ENCODE peak calls at places on chromosomes 6 and 20, in nine cellular contexts. O is SK-N-SH, G is A549, X is H9, P is GM06990, S is ovary, F is uterus, D is neural crest cell, Y is kidney. Z is an unnamed sample.

GRCh38 chr6:112065426-112065986 is 11.6 kb downstream of the CCN6 start:
- DNase-seq in O (no peak), G (no peak), X (no peak), P (no peak), S (no peak), F (no peak), D (no peak), Y (no peak), Z (no peak)

GRCh38 chr20:49409302-49409969 is 73.0 kb downstream of the KCNB1 start:
- DNase-seq in O (no peak), G (no peak), X (no peak), P (no peak), S (no peak), F (no peak), D (no peak), Y (no peak), Z (no peak)

GRCh38 chr20:46343358-46344357 is 35.4 kb upstream of the CDH22 start:
- DNase-seq in O (no peak), G (no peak), X (no peak), P (no peak), S (no peak), F (no peak), D (no peak), Y (no peak), Z (no peak)

GRCh38 chr6:72640622-72640930 is 18.7 kb downstream of the KCNQ5 start:
- DNase-seq in O (no peak), G (no peak), X (no peak), P (no peak), S (no peak), F (no peak), D (no peak), Y (no peak), Z (no peak)

GRCh38 chr20:61926796-61927192 is 138.9 kb downstream of the TAF4 start:
- DNase-seq in O (no peak), G (no peak), X (no peak), P (no peak), S (no peak), F (no peak), D (no peak), Y (peak; percentile 48), Z (no peak)

GRCh38 chr6:142015011-142015410 is 117.7 kb upstream of the GJE1 start:
- DNase-seq in O (no peak), G (no peak), X (peak; percentile 45), P (no peak), S (no peak), F (no peak), D (no peak), Y (no peak), Z (no peak)

GRCh38 chr6:163708459-163708858 is 293.9 kb downstream of the QKI start:
- DNase-seq in O (no peak), G (no peak), X (no peak), P (peak; percentile 73), S (no peak), F (no peak), D (no peak), Y (no peak), Z (peak; percentile 53)

GRCh38 chr6:136600818-136601217 is 50.6 kb upstream of the MAP7 start:
- DNase-seq in O (no peak), G (no peak), X (no peak), P (no peak), S (no peak), F (peak; percentile 39), D (no peak), Y (no peak), Z (no peak)

GRCh38 chr6:31972709-31973350 is 892 bp upstream of the DXO start:
- DNase-seq in O (no peak), G (no peak), X (no peak), P (no peak), S (no peak), F (no peak), D (no peak), Y (no peak), Z (peak; percentile 23)

GRCh38 chr6:131592935-131593334 is 19.9 kb downstream of the ARG1 start:
- DNase-seq in O (no peak), G (no peak), X (no peak), P (no peak), S (no peak), F (no peak), D (no peak), Y (no peak), Z (no peak)

GRCh38 chr6:161498359-161498758 is 224.5 kb upstream of the AGPAT4 start:
- DNase-seq in O (peak; percentile 41), G (peak; percentile 68), X (peak; percentile 88), P (no peak), S (no peak), F (no peak), D (no peak), Y (no peak), Z (no peak)

GRCh38 chr20:54123587-54124180 is 50.1 kb downstream of the CYP24A1 start:
- DNase-seq in O (no peak), G (peak; percentile 100), X (peak; percentile 91), P (no peak), S (no peak), F (peak; percentile 81), D (no peak), Y (peak; percentile 89), Z (no peak)

GRCh38 chr6:157684620-157685299 is 138.3 kb upstream of the SNX9 start:
- DNase-seq in O (no peak), G (no peak), X (no peak), P (no peak), S (no peak), F (no peak), D (no peak), Y (no peak), Z (no peak)

GRCh38 chr6:121430514-121431460 is 4.7 kb upstream of the GJA1 start:
- DNase-seq in O (peak; percentile 50), G (peak; percentile 59), X (no peak), P (no peak), S (no peak), F (no peak), D (no peak), Y (no peak), Z (no peak)

GRCh38 chr6:45619994-45620471 is 242.3 kb upstream of the SUPT3H start:
- DNase-seq in O (no peak), G (no peak), X (no peak), P (no peak), S (no peak), F (no peak), D (no peak), Y (no peak), Z (no peak)

GRCh38 chr6:114364295-114364694 is 21.5 kb upstream of the HS3ST5 start:
- DNase-seq in O (no peak), G (peak; percentile 49), X (peak; percentile 38), P (no peak), S (no peak), F (no peak), D (no peak), Y (no peak), Z (no peak)

GRCh38 chr20:33914871-33915270 is 78.8 kb upstream of the RALY start:
- DNase-seq in O (no peak), G (peak; percentile 24), X (no peak), P (no peak), S (no peak), F (no peak), D (no peak), Y (no peak), Z (no peak)

DNA sequence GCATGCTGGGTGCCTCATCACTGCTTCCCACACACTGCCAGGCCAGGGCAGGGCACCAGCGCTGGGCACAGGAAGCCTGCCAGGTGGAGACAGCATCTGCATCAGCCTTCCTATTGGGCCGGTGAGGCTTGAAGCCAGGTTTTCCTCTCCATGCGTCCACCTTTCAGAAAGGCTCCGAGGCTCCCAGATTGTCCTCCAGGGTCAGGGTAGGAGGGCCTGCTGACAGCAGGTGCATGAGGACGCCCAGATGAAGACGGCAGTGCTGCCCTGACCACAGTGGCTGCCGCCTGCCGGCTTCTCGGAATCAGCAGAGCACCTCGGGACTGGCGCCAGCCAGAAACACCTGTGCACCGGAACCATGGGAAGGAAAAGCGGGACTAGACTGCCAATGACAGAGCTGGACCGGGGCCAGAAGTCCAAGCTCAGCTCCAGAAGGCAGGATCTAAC is 170.5 kb upstream of the CST7 start:
- DNase-seq in O (no peak), G (no peak), X (peak; percentile 15), P (no peak), S (peak; percentile 13), F (no peak), D (no peak), Y (peak; percentile 80), Z (no peak)
- TF ChIP-seq CTCF in O (no peak), G (no peak), X (no peak), P (no peak), S (no peak), F (no peak), D (no peak), Y (no peak), Z (no peak)

DNA sequence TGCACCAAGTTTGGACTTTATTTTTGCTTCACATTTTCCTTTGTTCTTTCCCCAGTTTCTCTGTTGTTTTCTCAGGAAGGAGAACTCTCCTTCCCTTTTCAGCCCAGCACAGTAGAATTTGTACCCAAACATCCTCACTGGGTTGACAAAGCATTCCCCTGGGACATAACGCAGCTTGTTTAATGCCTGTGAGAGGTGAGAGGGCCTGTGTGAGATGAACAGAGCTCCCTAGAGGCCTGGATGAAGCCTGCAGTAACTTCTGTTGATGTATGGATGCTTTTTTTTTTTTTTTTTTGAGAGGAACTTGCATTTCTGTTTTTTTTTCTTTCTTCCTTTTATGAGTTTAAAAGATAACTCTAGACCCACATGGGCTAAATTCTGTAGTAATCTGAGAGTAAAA is 104.9 kb upstream of the SLC22A23 start:
- DNase-seq in O (no peak), G (peak; percentile 43), X (no peak), P (no peak), S (no peak), F (no peak), D (no peak), Y (no peak), Z (no peak)
- TF ChIP-seq CTCF in O (no peak), G (no peak), X (peak; percentile 47), P (no peak), S (no peak), F (no peak), D (peak; percentile 51), Y (no peak), Z (no peak)

GRCh38 chr20:18412202-18412901 is 54.5 kb downstream of the DZANK1 start:
- DNase-seq in O (no peak), G (no peak), X (no peak), P (peak; percentile 10), S (no peak), F (no peak), D (no peak), Y (no peak), Z (peak; percentile 24)
- TF ChIP-seq CTCF in O (no peak), G (no peak), X (no peak), P (no peak), S (no peak), F (no peak), D (no peak), Y (no peak), Z (no peak)

DNA sequence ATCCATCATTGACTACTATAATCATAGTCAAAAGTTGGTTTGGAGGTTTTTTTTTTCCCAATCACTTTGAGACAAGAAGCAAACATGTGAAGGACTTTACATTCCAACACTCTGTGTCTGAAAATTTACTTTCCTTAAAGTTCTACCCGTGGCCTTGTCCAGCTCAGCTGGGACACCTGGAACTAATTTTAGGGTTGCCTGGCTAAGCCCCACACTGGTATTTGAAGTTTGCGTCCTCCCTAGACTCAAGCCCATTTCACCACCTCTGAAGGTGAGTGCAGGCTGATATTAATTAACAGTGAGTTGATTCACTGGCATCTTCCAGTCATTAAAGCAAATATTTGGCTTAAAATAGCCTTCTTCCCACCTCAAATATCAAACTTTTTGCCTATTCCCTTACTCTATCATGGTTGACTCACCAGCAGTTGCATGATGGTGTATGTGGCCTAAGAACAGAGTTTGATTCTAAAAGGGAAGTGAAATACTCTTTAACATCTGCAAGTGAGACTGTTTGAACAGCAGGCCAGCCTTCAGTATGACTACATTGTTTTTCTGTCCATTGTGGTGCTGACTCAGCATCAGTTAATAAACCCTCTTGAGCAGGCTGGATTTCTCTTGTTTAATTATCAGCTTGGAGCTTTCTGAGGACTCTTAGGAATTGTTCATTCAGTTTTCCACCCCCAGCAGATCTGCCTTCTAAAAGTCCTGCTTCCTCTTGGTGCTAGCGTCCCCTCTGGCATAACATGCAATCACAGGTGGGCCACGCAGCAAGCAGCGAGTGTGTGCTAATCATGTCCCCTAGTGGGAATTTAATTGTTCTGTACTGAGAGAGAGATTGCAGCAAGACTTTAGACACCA is 1.8 kb upstream of the PRDM1 start:
- DNase-seq in O (no peak), G (peak; percentile 92), X (peak; percentile 75), P (peak; percentile 52), S (no peak), F (peak; percentile 67), D (no peak), Y (no peak), Z (peak; percentile 81)
- TF ChIP-seq CTCF in O (peak; percentile 54), G (peak; percentile 64), X (peak; percentile 91), P (peak; percentile 54), S (peak; percentile 45), F (peak; percentile 8), D (peak; percentile 61), Y (peak; percentile 31), Z (peak; percentile 24)

Z was measured in GM20000.